ENCODE peak calls at places on chromosomes 13 and 19, in nine cellular contexts. W is BE2C; A is mucosa of descending colon; S is CD4-positive, alpha-beta T cell; Y is brain microvascular endothelial cell; X is nephron progenitor cell; E is adrenal gland; T is GM12878; D is cardiac fibroblast. N is an unnamed sample.

GRCh38 chr13:48726711-48727110 is 73.0 kb downstream of the CYSLTR2 start:
- DNase-seq in W (no peak), Y (no peak), T (no peak), A (no peak), S (no peak), D (no peak), X (no peak), E (peak), N (no peak)

GRCh38 chr19:38666662-38667448 is 19.4 kb downstream of the ACTN4 start:
- DNase-seq in A (no peak), T (no peak), W (no peak), S (no peak), D (peak), E (peak), Y (peak), X (no peak), N (no peak)

GRCh38 chr13:92991687-92992086 is 234.9 kb upstream of the GPC6 start:
- DNase-seq in D (peak), S (no peak), E (no peak), A (no peak), W (no peak), T (no peak), X (no peak), Y (no peak), N (no peak)

GRCh38 chr19:49690073-49690655 is 752 bp upstream of the CPT1C start:
- DNase-seq in D (no peak), Y (no peak), T (no peak), W (no peak), X (peak), S (no peak), A (no peak), E (no peak), N (no peak)

GRCh38 chr19:49512970-49513745 is 697 bp downstream of the FCGRT start:
- DNase-seq in D (no peak), X (peak), Y (no peak), S (no peak), W (peak), T (no peak), A (peak), E (no peak), N (no peak)

GRCh38 chr13:24671367-24672117 is 8.7 kb upstream of the ATP12A start:
- DNase-seq in X (no peak), S (no peak), D (peak), W (peak), T (no peak), Y (peak), A (no peak), E (peak), N (peak)

GRCh38 chr19:16233081-16233776 is 35.5 kb downstream of the AP1M1 start:
- DNase-seq in E (no peak), W (no peak), X (no peak), A (no peak), T (no peak), S (no peak), D (no peak), Y (no peak), N (no peak)

GRCh38 chr19:49222528-49222927 is 64.9 kb downstream of the TRPM4 start:
- DNase-seq in X (no peak), E (no peak), Y (no peak), T (no peak), W (no peak), D (no peak), S (no peak), A (no peak), N (no peak)

GRCh38 chr13:42684226-42684625 is 97.2 kb upstream of the FAM216B start:
- DNase-seq in S (no peak), A (no peak), E (no peak), D (no peak), X (no peak), W (no peak), T (no peak), Y (no peak), N (no peak)

GRCh38 chr19:55647732-55648656 is at the start of gene CCDC106:
- DNase-seq in Y (peak), E (peak), A (peak), X (peak), D (peak), S (peak), W (peak), T (no peak), N (peak)

GRCh38 chr13:33752631-33753030 is 65.3 kb upstream of the RFC3 start:
- DNase-seq in T (no peak), E (no peak), A (no peak), Y (no peak), D (no peak), W (no peak), X (no peak), S (no peak), N (no peak)

GRCh38 chr19:1295169-1296012 is 9.7 kb downstream of the EFNA2 start:
- DNase-seq in W (peak), Y (no peak), A (no peak), S (no peak), E (no peak), T (no peak), D (no peak), X (peak), N (no peak)

GRCh38 chr19:31114585-31114984 is 234.7 kb downstream of the TSHZ3 start:
- DNase-seq in W (no peak), X (no peak), E (no peak), T (no peak), A (no peak), S (no peak), D (no peak), Y (peak), N (no peak)

GRCh38 chr19:18601875-18602274 is 4.7 kb downstream of the CRLF1 start:
- DNase-seq in X (no peak), E (no peak), D (no peak), T (no peak), Y (no peak), S (no peak), A (no peak), W (no peak), N (no peak)

GRCh38 chr19:45091031-45091918 is 1.7 kb upstream of the PPP1R37 start:
- DNase-seq in W (peak), S (peak), D (peak), T (peak), E (peak), Y (peak), X (peak), A (peak), N (peak)

GRCh38 chr13:64798422-64798821 is 2431.7 kb downstream of the PCDH9 start:
- DNase-seq in T (no peak), X (no peak), A (no peak), E (no peak), D (no peak), S (no peak), W (no peak), Y (no peak), N (no peak)

GRCh38 chr19:2015611-2015950 is at the start of gene BTBD2:
- DNase-seq in D (peak), E (peak), X (no peak), W (peak), S (no peak), A (no peak), Y (no peak), T (no peak), N (no peak)

GRCh38 chr13:34943675-34944634 is 1.9 kb downstream of the NBEA start:
- DNase-seq in Y (no peak), E (no peak), S (no peak), D (no peak), T (no peak), A (no peak), X (no peak), W (no peak), N (no peak)

GRCh38 chr19:35788205-35788960 is 13.0 kb downstream of the ARHGAP33 start:
- DNase-seq in E (no peak), Y (no peak), D (no peak), A (no peak), X (no peak), T (no peak), S (no peak), W (no peak), N (no peak)

GRCh38 chr13:21996049-21996448 is 325.2 kb downstream of the FGF9 start:
- DNase-seq in Y (no peak), D (no peak), A (no peak), W (no peak), E (no peak), S (no peak), T (no peak), X (no peak), N (no peak)

GRCh38 chr19:17779281-17779930 is 15.5 kb upstream of the B3GNT3 start:
- DNase-seq in Y (no peak), S (no peak), X (peak), W (no peak), D (peak), T (no peak), E (peak), A (peak), N (peak)

GRCh38 chr13:46008631-46009030 is 43.9 kb downstream of the ZC3H13 start:
- DNase-seq in Y (no peak), T (no peak), W (no peak), S (no peak), D (no peak), A (no peak), E (no peak), X (no peak), N (no peak)

GRCh38 chr13:90752070-90752469 is 595.4 kb upstream of the MIR17HG start:
- DNase-seq in W (no peak), S (no peak), D (no peak), E (no peak), Y (no peak), A (no peak), X (no peak), T (no peak), N (no peak)

GRCh38 chr13:77375554-77375953 is 48.7 kb upstream of the MYCBP2 start:
- DNase-seq in W (no peak), A (no peak), T (no peak), X (no peak), D (no peak), Y (no peak), S (no peak), E (no peak), N (no peak)

GRCh38 chr13:106376411-106377112 is 158.9 kb downstream of the EFNB2 start:
- DNase-seq in Y (peak), T (no peak), D (peak), S (no peak), X (no peak), E (no peak), A (no peak), W (peak), N (no peak)

GRCh38 chr19:55600336-55601028 is 394 bp downstream of the ZNF524 start:
- DNase-seq in X (no peak), Y (no peak), A (peak), D (no peak), S (no peak), T (no peak), W (no peak), E (no peak), N (no peak)

GRCh38 chr13:45340422-45341033 is 455 bp downstream of the TPT1 start:
- DNase-seq in T (no peak), W (peak), Y (peak), A (peak), D (peak), E (peak), S (peak), X (peak), N (peak)

GRCh38 chr13:110961959-110962358 is 47.1 kb upstream of the ANKRD10 start:
- DNase-seq in D (no peak), X (no peak), W (no peak), T (no peak), E (no peak), Y (no peak), S (no peak), A (no peak), N (no peak)

GRCh38 chr19:48210005-48210404 is 39.5 kb downstream of the ZSWIM9 start:
- DNase-seq in T (no peak), S (no peak), A (no peak), E (no peak), D (no peak), Y (no peak), W (no peak), X (no peak), N (no peak)

GRCh38 chr13:53873558-53873957 is 844.9 kb downstream of the OLFM4 start:
- DNase-seq in Y (no peak), T (no peak), E (no peak), D (no peak), X (no peak), A (no peak), W (no peak), S (no peak), N (no peak)

GRCh38 chr19:4375620-4376228 is 24.6 kb downstream of the SH3GL1 start:
- DNase-seq in W (peak), T (peak), A (no peak), D (peak), Y (peak), X (no peak), S (no peak), E (no peak), N (no peak)

GRCh38 chr13:31639443-31640163 is 99.7 kb upstream of the RXFP2 start:
- DNase-seq in T (no peak), Y (no peak), W (no peak), D (peak), A (no peak), E (no peak), S (no peak), X (no peak), N (no peak)

GRCh38 chr19:27776524-27776923 is 1436.4 kb downstream of the UQCRFS1 start:
- DNase-seq in D (peak), E (no peak), A (no peak), Y (no peak), T (no peak), X (no peak), S (no peak), W (peak), N (no peak)

DNA sequence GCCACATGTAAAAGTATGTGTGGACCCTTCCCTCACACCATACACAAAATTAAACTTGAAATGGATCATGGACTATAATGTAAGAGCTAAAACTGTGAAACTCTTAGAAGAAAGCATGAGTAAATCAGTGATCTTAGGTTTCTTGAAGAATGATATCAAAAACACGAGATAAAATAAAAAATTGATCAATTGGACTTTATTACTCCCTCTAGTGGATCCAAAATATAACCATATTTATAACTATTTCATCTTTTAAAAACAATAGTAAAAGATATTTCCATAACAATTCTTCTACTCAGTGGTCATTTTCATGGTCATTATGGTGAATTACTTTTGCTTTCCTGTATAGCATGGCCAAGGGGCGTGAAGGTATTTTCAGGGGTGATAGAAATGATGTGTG is 174.6 kb upstream of the LSM14A start:
- DNase-seq in Y (no peak), E (no peak), S (no peak), A (no peak), W (no peak), T (no peak), D (peak), X (no peak), N (no peak)
- TF ChIP-seq CTCF in Y (peak), E (no peak), S (no peak), A (no peak), W (peak), T (no peak), D (no peak), X (no peak), N (peak)

DNA sequence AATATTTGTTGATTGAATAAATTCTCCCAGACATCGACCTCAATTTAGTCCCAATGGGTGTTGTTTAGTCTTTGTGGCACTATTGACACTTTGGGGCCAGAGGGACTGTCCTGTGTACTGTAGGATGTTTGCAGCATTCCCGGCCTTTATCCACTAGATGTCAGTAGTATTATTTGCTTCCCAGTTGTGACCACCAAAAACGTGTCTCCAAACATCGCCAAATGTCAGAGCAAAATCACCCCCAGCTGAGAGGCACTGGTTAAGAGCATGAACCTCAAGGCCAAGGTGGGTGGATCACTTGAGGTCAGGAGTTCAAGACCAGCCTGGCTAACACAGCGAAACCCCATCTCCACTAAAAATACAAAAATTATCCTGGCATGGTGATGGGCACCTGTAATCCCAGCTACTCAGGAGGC is 15.4 kb downstream of the NLRP12 start:
- DNase-seq in T (no peak), W (no peak), S (no peak), A (no peak), X (no peak), D (peak), Y (peak), E (no peak), N (no peak)
- TF ChIP-seq CTCF in T (no peak), W (peak), S (no peak), A (no peak), X (peak), D (peak), Y (peak), E (peak), N (peak)

DNA sequence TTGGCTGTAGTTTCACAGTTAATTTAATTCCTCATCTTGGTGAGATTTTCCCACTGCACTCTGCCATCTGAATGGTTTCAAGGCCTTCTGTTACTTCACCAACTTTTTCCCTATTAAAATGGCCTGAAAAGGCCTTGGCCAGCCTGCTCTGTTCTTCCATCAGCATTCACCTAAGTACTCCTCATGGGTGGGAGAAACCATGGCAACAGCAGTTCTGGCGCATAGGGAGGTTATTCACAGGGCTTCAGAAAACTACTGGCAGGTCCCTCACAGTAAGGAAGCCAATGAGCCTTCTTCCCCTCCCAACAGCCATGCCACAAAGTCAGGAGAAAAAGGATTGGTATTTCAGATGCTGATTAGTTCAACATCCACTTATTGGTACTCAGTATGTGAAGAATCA is 17.2 kb upstream of the GJB2 start:
- DNase-seq in A (no peak), X (no peak), T (no peak), D (no peak), E (no peak), Y (no peak), S (no peak), W (no peak), N (no peak)
- TF ChIP-seq CTCF in A (no peak), X (no peak), T (no peak), D (no peak), E (no peak), Y (no peak), S (no peak), W (no peak), N (no peak)

GRCh38 chr13:98916403-98916802 is 61.5 kb downstream of the DOCK9 start:
- DNase-seq in T (no peak), D (no peak), Y (no peak), W (no peak), A (no peak), X (no peak), E (no peak), S (no peak), N (no peak)
- TF ChIP-seq CTCF in T (no peak), D (no peak), Y (no peak), W (no peak), A (no peak), X (no peak), E (no peak), S (no peak), N (no peak)

DNA sequence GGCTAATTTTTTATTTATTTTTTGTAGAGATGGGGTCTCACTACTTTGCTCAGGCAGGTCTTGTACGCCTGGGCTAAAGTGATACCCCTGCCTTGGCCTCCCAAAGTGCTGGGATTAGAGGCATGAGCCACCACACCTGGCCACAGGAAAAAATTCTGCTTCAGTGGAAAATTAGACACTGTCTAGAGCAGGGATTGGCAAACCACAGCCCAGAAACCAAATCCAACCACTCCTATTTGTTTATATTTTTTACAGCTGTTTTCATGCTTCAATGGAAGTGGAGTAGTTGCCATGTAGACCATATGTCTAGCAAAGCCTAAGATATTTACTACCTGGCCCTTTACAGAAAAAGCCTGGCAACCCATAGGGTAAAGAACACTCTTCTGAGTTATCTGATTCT is 123.7 kb upstream of the MRI1 start:
- DNase-seq in S (no peak), Y (no peak), A (no peak), D (no peak), X (no peak), W (no peak), T (no peak), E (no peak), N (no peak)
- TF ChIP-seq CTCF in S (no peak), Y (no peak), A (no peak), D (no peak), X (no peak), W (no peak), T (no peak), E (no peak), N (no peak)

DNA sequence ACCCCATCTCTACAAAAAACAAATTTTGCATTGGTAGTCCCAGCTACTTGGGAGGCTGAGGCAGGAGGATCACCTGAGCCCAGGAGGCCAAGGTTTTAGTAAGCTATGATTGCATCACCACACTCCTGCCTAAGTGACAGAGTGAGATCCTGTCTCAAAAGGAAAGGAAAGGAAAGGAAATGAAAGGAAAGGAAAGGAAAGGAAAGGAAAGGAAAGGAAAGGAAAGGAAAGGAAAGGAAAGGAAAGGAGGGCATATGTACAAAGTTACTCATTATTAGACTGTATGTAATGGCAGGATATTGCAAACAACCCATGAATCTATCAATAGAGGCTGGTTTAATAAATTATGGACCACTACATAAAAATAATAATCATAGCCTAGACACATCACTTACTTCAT is 40.8 kb upstream of the CACNA1A start:
- DNase-seq in W (no peak), E (no peak), A (no peak), D (no peak), T (no peak), Y (no peak), X (no peak), S (no peak), N (no peak)
- TF ChIP-seq CTCF in W (no peak), E (no peak), A (no peak), D (no peak), T (no peak), Y (no peak), X (no peak), S (no peak), N (no peak)